ENCODE peak calls at places on chromosomes 16 and 17, in six cellular contexts. F is ascending aorta; G is psoas muscle; H is neuronal stem cell; C is CD8-positive, alpha-beta memory T cell; W is ovary. D is an unnamed sample.

GRCh38 chr17:79630120-79630519 is 19.3 kb upstream of the RBFOX3 start:
- DNase-seq in W (peak; percentile 6), F (no peak), G (no peak), C (no peak), H (no peak), D (no peak)

GRCh38 chr17:45320931-45321461 is 4.2 kb upstream of the MAP3K14 start:
- DNase-seq in H (no peak), G (no peak), F (no peak), W (no peak), C (no peak), D (no peak)

GRCh38 chr16:1610071-1610840 is 1.6 kb downstream of the IFT140 start:
- DNase-seq in C (peak; percentile 92), H (peak; percentile 96), W (peak; percentile 96), G (peak; percentile 91), F (peak; percentile 30), D (peak; percentile 87)

GRCh38 chr16:83952587-83952939 is 477 bp upstream of the OSGIN1 start:
- DNase-seq in C (no peak), H (no peak), W (no peak), G (peak; percentile 67), F (no peak), D (no peak)

GRCh38 chr17:42311240-42312034 is 23.1 kb downstream of the STAT5A start:
- DNase-seq in C (no peak), G (peak; percentile 90), W (peak; percentile 92), H (no peak), F (peak; percentile 68), D (peak; percentile 68)

GRCh38 chr16:1863681-1864460 is 8.1 kb downstream of the MEIOB start:
- DNase-seq in F (no peak), C (peak; percentile 41), H (no peak), W (no peak), G (no peak), D (no peak)

GRCh38 chr17:7138800-7139381 is 24.3 kb upstream of the ASGR2 start:
- DNase-seq in W (no peak), F (no peak), C (no peak), G (no peak), H (no peak), D (no peak)

GRCh38 chr16:57577214-57577613 is 34.8 kb downstream of the ADGRG5 start:
- DNase-seq in F (no peak), H (no peak), C (no peak), W (no peak), G (no peak), D (no peak)

GRCh38 chr17:31560836-31561235 is 169.4 kb downstream of the RAB11FIP4 start:
- DNase-seq in W (no peak), H (no peak), C (no peak), F (no peak), G (no peak), D (no peak)

GRCh38 chr17:20206068-20206467 is 196.9 kb downstream of the SPECC1 start:
- DNase-seq in H (no peak), W (no peak), F (no peak), G (no peak), C (peak; percentile 16), D (no peak)

DNA sequence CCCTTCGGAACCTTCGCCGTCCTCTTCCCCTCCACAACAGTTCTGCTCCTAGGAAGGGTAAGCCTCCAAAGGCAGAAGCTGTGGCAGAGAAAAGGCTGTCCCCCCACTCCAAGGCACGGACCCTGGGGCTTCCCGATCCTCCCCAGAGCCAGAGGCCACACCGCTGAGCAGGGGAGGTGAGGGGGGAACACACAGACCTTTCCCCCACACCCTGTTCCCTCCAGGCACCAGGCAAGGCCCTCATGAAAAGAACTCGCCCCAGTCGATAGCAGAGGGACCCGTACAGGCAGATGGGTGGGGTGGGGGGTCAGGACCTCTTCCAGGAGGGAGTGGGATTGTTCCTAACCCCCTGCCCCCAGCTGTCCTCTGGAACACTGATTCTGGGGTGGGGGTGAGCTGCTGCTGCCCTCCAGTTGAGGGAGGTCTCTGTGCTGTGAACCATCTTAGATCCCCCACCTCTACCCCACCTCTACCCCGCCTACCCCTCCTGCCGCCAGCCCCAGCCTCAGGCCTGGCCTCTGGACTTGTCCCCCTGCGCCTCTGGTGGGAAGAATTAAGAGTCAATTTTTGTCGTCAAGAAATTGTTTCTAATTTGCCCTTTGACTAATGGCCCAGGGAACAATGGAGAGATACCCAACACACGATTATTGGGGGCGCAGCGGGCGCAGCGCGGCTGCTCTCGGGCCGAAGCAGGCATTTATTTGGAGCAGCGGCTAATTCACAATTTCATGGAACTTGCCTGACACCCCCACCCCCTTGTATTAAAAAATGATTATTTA is 4.6 kb upstream of the BAHCC1 start:
- DNase-seq in C (no peak), G (no peak), F (no peak), W (peak; percentile 40), H (no peak), D (no peak)
- H3K4me1 ChIP-seq in C (peaks cover 17% of the 10 kb centered on the region), G (peaks cover 44% of the 10 kb centered on the region), F (peaks cover 17% of the 10 kb centered on the region), W (peaks cover 28% of the 10 kb centered on the region), H (peaks cover 59% of the 10 kb centered on the region), D (peaks cover 30% of the 10 kb centered on the region)

GRCh38 chr17:57106107-57106835 is 21.2 kb downstream of the AKAP1 start:
- DNase-seq in G (peak; percentile 65), W (no peak), H (no peak), F (no peak), C (no peak), D (peak; percentile 51)
- H3K4me1 ChIP-seq in G (peaks cover 80% of the 10 kb centered on the region), W (peaks cover 7% of the 10 kb centered on the region), H (peaks cover 14% of the 10 kb centered on the region), F (peaks cover 21% of the 10 kb centered on the region), C (peaks cover 4% of the 10 kb centered on the region), D (peaks cover 13% of the 10 kb centered on the region)

GRCh38 chr16:23214796-23215195 is 32.3 kb downstream of the SCNN1G start:
- DNase-seq in H (no peak), C (no peak), W (no peak), G (no peak), F (no peak), D (no peak)
- H3K4me1 ChIP-seq in H (no peaks in the 10 kb centered on the region), C (no peaks in the 10 kb centered on the region), W (no peaks in the 10 kb centered on the region), G (no peaks in the 10 kb centered on the region), F (no peaks in the 10 kb centered on the region), D (no peaks in the 10 kb centered on the region)

GRCh38 chr17:68457539-68458259 is 403 bp upstream of the WIPI1 start:
- DNase-seq in H (peak; percentile 98), C (peak; percentile 99), W (peak; percentile 100), F (peak; percentile 97), G (peak; percentile 99), D (peak; percentile 100)

GRCh38 chr17:68455756-68456528 is 1.4 kb downstream of the WIPI1 start:
- DNase-seq in W (no peak), G (no peak), F (no peak), H (no peak), C (no peak), D (peak; percentile 39)

GRCh38 chr17:68456529-68457167 is 648 bp downstream of the WIPI1 start:
- DNase-seq in W (peak; percentile 81), F (peak; percentile 66), G (peak; percentile 81), C (no peak), H (peak; percentile 55), D (peak; percentile 81)

GRCh38 chr17:68458260-68459029 is 1.1 kb upstream of the WIPI1 start:
- DNase-seq in W (no peak), C (no peak), G (no peak), H (no peak), F (no peak), D (no peak)

DNA sequence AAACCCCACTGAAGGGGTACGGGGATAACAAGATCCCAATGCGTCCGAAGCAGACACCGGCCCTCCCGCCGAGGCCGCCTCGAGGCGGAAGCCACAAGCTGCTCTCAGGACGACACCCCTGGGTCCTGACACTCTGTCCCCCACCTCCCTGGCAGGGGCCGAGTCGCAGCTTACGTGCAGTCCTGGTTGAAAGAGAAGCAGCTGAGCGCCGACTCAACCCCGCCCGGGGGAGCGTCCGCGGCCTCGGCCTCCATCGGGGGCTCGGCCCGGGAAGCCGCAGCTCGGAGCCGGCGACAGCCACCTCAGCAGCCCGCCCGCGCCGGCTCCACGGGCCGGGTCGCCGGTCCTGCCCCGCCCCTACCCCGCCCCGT is at the start of gene WIPI1:
- DNase-seq in C (no peak), G (no peak), W (peak; percentile 78), F (peak; percentile 22), H (no peak), D (peak; percentile 68)
- H3K4me1 ChIP-seq in C (peaks cover 48% of the 10 kb centered on the region), G (peaks cover 62% of the 10 kb centered on the region), W (peaks cover 4% of the 10 kb centered on the region), F (peaks cover 10% of the 10 kb centered on the region), H (peaks cover 14% of the 10 kb centered on the region), D (peaks cover 22% of the 10 kb centered on the region)

GRCh38 chr16:16882766-16883165 is 503.8 kb downstream of the NPIPA7 start:
- DNase-seq in F (no peak), H (no peak), W (no peak), G (no peak), C (no peak), D (no peak)

GRCh38 chr16:16879567-16880251 is 500.8 kb downstream of the NPIPA7 start:
- DNase-seq in H (no peak), C (no peak), W (no peak), F (no peak), G (no peak), D (no peak)

GRCh38 chr16:16881771-16882170 is 502.8 kb downstream of the NPIPA7 start:
- DNase-seq in W (no peak), G (no peak), C (no peak), H (no peak), F (no peak), D (no peak)

GRCh38 chr16:16871196-16871595 is 492.3 kb downstream of the NPIPA7 start:
- DNase-seq in W (no peak), C (no peak), G (no peak), H (no peak), F (no peak), D (no peak)

DNA sequence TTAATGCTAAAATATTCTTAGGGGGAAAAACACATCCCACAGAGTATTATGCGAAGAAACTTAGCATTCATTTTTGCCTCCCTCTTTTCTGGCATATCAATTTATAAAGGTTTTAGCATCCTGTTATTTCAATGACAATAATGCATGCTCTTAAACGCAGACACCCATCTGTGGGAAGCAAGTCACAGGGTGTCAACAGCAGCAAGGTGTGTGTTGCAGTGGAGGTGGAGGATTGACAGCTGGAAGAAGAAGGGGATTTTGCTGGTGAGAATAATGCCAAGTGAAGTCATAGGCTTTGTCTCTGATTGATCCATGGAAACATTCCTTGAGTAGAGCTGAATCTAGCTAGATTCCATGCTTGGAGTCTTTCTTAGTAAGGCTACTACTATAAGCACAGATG is 498.1 kb downstream of the NPIPA7 start:
- DNase-seq in G (no peak), F (no peak), W (no peak), C (no peak), H (no peak), D (no peak)
- H3K4me1 ChIP-seq in G (no peaks in the 10 kb centered on the region), F (no peaks in the 10 kb centered on the region), W (no peaks in the 10 kb centered on the region), C (no peaks in the 10 kb centered on the region), H (no peaks in the 10 kb centered on the region), D (no peaks in the 10 kb centered on the region)

DNA sequence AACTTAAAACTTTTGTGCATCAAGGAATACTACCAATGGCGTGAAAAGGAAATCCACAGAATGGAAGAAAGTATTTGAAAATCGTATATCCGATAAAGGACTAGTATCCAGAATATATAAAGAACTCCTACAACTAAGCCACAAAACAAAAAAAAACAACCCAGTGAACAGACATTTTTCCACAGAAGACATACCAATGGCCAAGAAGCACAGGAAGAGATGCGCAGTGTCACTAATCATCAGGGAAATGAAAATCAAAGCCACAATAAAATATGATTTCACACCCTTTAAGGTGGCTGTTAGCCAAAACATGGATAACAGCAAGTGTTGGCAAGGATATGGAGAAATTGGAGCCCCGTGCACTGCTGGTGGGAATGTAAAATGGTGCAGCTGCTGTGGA is 203.3 kb downstream of the SEC14L1 start:
- DNase-seq in F (no peak), C (no peak), G (no peak), W (no peak), H (no peak), D (no peak)
- H3K4me1 ChIP-seq in F (no peaks in the 10 kb centered on the region), C (peaks cover 47% of the 10 kb centered on the region), G (peaks cover 14% of the 10 kb centered on the region), W (peaks cover 2% of the 10 kb centered on the region), H (no peaks in the 10 kb centered on the region), D (no peaks in the 10 kb centered on the region)

GRCh38 chr17:62660629-62661118 is 33.2 kb downstream of the MRC2 start:
- DNase-seq in H (no peak), G (no peak), F (no peak), C (no peak), W (no peak), D (no peak)
- H3K4me1 ChIP-seq in H (no peaks in the 10 kb centered on the region), G (no peaks in the 10 kb centered on the region), F (no peaks in the 10 kb centered on the region), C (no peaks in the 10 kb centered on the region), W (peaks cover 10% of the 10 kb centered on the region), D (no peaks in the 10 kb centered on the region)

GRCh38 chr17:77831497-77832179 is 126.9 kb upstream of the TNRC6C start:
- DNase-seq in W (peak; percentile 27), H (no peak), C (no peak), G (no peak), F (no peak), D (no peak)
- H3K4me1 ChIP-seq in W (peaks cover 11% of the 10 kb centered on the region), H (peaks cover 32% of the 10 kb centered on the region), C (peaks cover 26% of the 10 kb centered on the region), G (peaks cover 27% of the 10 kb centered on the region), F (peaks cover 18% of the 10 kb centered on the region), D (peaks cover 5% of the 10 kb centered on the region)